ENCODE peak calls at places on chromosome 11, in seven cellular contexts. K is HepG2, Z is HCT116, D is H1, Q is GM12878, A is SK-N-SH, I is K562. C is an unnamed sample.

GRCh38 chr11:35364101-35364780 is 55.1 kb downstream of the SLC1A2 start:
- DNase-seq in K (no peak), D (no peak), Z (peak; percentile 29), I (no peak), Q (no peak), A (no peak), C (peak; percentile 88)

GRCh38 chr11:48062649-48063048 is 82.3 kb downstream of the PTPRJ start:
- DNase-seq in Z (no peak), Q (no peak), I (no peak), K (no peak), A (no peak), D (no peak), C (no peak)

GRCh38 chr11:57237204-57237681 is at the start of gene APLNR:
- DNase-seq in I (peak; percentile 81), D (no peak), K (no peak), A (no peak), Q (no peak), Z (no peak), C (no peak)

GRCh38 chr11:128208329-128209220 is 378.8 kb downstream of the ETS1 start:
- DNase-seq in Z (peak; percentile 57), I (no peak), A (no peak), Q (no peak), K (no peak), D (no peak), C (no peak)

GRCh38 chr11:114110948-114111347 is 51.4 kb downstream of the ZBTB16 start:
- DNase-seq in Q (no peak), K (no peak), A (no peak), I (no peak), D (no peak), Z (no peak), C (no peak)

GRCh38 chr11:64007629-64008282 is 21.5 kb downstream of the OTUB1 start:
- DNase-seq in A (peak; percentile 91), Z (peak; percentile 54), I (peak; percentile 95), D (peak; percentile 73), Q (no peak), K (peak; percentile 89), C (peak; percentile 11)

GRCh38 chr11:70481625-70482528 is 83.5 kb downstream of the CTTN start:
- DNase-seq in A (no peak), K (no peak), I (no peak), Z (peak; percentile 86), Q (no peak), D (no peak), C (no peak)

GRCh38 chr11:76627541-76628082 is 42.9 kb downstream of the LRRC32 start:
- DNase-seq in I (no peak), Z (no peak), K (no peak), A (no peak), Q (no peak), D (no peak), C (no peak)

GRCh38 chr11:60848714-60849151 is 6.8 kb downstream of the CCDC86 start:
- DNase-seq in K (no peak), D (no peak), I (peak; percentile 69), Q (no peak), Z (no peak), A (no peak), C (no peak)

GRCh38 chr11:94196363-94196762 is 67.7 kb downstream of the PANX1 start:
- DNase-seq in Z (no peak), D (no peak), K (no peak), A (no peak), Q (no peak), I (no peak), C (peak; percentile 91)

GRCh38 chr11:126375726-126376125 is 20.2 kb downstream of the ST3GAL4 start:
- DNase-seq in I (no peak), Q (no peak), K (no peak), A (no peak), Z (no peak), D (no peak), C (no peak)

GRCh38 chr11:38089728-38090127 is 1491.7 kb upstream of the RAG2 start:
- DNase-seq in Z (no peak), Q (no peak), D (no peak), A (no peak), I (no peak), K (no peak), C (peak; percentile 45)

GRCh38 chr11:11243790-11244469 is 109.1 kb downstream of the CSNK2A3 start:
- DNase-seq in I (peak; percentile 66), Z (no peak), Q (no peak), A (peak; percentile 41), D (peak; percentile 67), K (no peak), C (no peak)

GRCh38 chr11:119537641-119538253 is 114.8 kb upstream of the THY1 start:
- DNase-seq in Q (no peak), I (no peak), D (no peak), Z (no peak), A (no peak), K (no peak), C (no peak)

GRCh38 chr11:6629573-6629891 is 10.3 kb upstream of the TPP1 start:
- DNase-seq in K (no peak), D (no peak), I (no peak), A (no peak), Q (no peak), Z (no peak), C (no peak)

GRCh38 chr11:1829039-1829820 is 5.6 kb upstream of the SYT8 start:
- DNase-seq in K (no peak), I (no peak), Z (no peak), Q (no peak), A (no peak), D (no peak), C (peak; percentile 93)
- TF ChIP-seq JUND in K (no peak), I (no peak), Z (no peak), Q (no peak), A (no peak), D (no peak), C (no peak)

DNA sequence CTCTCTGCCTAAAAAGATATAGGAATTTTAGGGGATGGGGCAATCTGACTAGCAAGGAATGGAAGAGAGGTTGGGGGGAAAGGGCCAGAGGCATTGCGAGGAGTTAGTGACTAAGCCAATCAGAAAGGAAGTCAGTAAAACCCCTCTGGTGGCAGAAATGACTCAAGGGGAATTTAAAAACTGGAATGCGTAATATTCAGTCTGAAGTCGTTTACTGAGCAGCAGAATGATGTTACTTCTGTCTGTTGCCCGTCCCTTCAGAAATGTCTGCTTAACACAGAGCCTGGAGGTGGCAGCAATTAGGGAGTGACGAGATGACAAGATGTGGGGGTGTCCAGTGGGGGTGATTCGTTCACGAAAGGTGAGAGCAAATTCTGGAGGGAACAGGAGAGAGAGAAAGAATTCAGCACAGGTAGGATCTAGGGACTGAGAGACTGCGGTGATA is 107.7 kb upstream of the CLMP start:
- DNase-seq in A (no peak), Q (peak; percentile 79), K (no peak), I (no peak), Z (no peak), D (no peak), C (no peak)
- TF ChIP-seq JUND in A (no peak), Q (peak; percentile 72), K (no peak), I (no peak), Z (no peak), D (no peak), C (no peak)

GRCh38 chr11:80227915-80228314 is 787.1 kb upstream of the TENM4 start:
- DNase-seq in Q (no peak), Z (no peak), D (no peak), A (no peak), I (no peak), K (no peak), C (no peak)
- TF ChIP-seq JUND in Q (no peak), Z (no peak), D (no peak), A (no peak), I (no peak), K (no peak), C (no peak)

DNA sequence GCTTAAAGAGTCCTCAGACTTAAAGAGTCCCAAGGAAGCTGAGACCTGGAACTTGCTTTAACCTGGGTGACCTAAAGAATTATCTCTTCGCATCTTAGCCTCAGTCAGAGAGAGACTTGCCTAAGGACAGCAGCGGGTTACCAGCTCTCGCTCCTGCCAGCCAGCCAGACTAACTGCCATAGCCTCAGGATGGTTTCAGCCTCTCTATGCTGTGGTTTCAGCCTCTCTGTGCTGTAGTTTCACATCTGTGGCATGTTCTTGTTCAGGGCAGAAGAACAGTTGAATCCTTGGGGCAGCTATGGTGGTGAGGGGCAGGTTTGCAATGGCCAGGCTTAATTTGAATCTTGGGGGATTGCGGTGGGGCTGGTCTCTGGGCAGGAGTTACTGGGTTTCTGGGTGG is 2.3 kb downstream of the FRMD8 start:
- DNase-seq in D (no peak), K (no peak), Q (peak; percentile 19), I (no peak), A (no peak), Z (no peak), C (no peak)
- TF ChIP-seq JUND in D (no peak), K (no peak), Q (no peak), I (no peak), A (no peak), Z (no peak), C (no peak)

GRCh38 chr11:67079065-67079464 is 22.4 kb downstream of the RHOD start:
- DNase-seq in Z (no peak), I (no peak), D (no peak), A (no peak), K (no peak), Q (peak; percentile 45), C (no peak)

GRCh38 chr11:67083786-67084366 is 27.2 kb downstream of the RHOD start:
- DNase-seq in D (no peak), I (no peak), K (no peak), Z (no peak), Q (no peak), A (no peak), C (no peak)

GRCh38 chr11:67085617-67086016 is 29.0 kb downstream of the RHOD start:
- DNase-seq in Z (no peak), A (no peak), Q (no peak), K (no peak), I (no peak), D (no peak), C (no peak)

GRCh38 chr11:67082071-67082791 is 25.6 kb downstream of the RHOD start:
- DNase-seq in Q (no peak), A (peak; percentile 55), I (peak; percentile 44), K (no peak), Z (no peak), D (peak; percentile 68), C (peak; percentile 44)
- TF ChIP-seq JUND in Q (no peak), A (no peak), I (no peak), K (no peak), Z (no peak), D (no peak), C (no peak)

GRCh38 chr11:86781546-86781945 is 18.8 kb upstream of the PRSS23 start:
- DNase-seq in Q (no peak), Z (no peak), A (no peak), K (no peak), I (peak; percentile 24), D (peak; percentile 52), C (no peak)
- TF ChIP-seq JUND in Q (no peak), Z (no peak), A (no peak), K (no peak), I (no peak), D (no peak), C (no peak)

GRCh38 chr11:8701891-8702597 is 19.5 kb downstream of the RPL27A start:
- DNase-seq in I (no peak), A (no peak), K (no peak), Z (no peak), Q (no peak), D (no peak), C (no peak)
- TF ChIP-seq JUND in I (no peak), A (no peak), K (no peak), Z (no peak), Q (no peak), D (no peak), C (no peak)

GRCh38 chr11:107792049-107792443 is 66.5 kb downstream of the SLC35F2 start:
- DNase-seq in K (no peak), D (no peak), Z (no peak), Q (no peak), I (no peak), A (peak; percentile 37), C (no peak)
- TF ChIP-seq JUND in K (no peak), D (no peak), Z (no peak), Q (no peak), I (no peak), A (no peak), C (no peak)